ENCODE peak calls at places on chromosome X, in nine cellular contexts. H is thoracic aorta, A is BE2C, B is heart left ventricle, T is sigmoid colon, F is breast epithelium, C is tibial artery, X is upper lobe of left lung, Y is pancreas. S is an unnamed sample.

GRCh38 chrX:22666441-22666840 is 333.3 kb upstream of the DDX53 start:
- DNase-seq in H (no peak), A (peak; percentile 71), B (no peak), T (no peak), F (no peak), C (no peak), X (no peak), Y (no peak), S (no peak)

GRCh38 chrX:40514376-40514775 is 66.4 kb upstream of the ATP6AP2 start:
- DNase-seq in H (no peak), A (no peak), B (no peak), T (no peak), F (peak; percentile 19), C (no peak), X (no peak), Y (no peak), S (no peak)

GRCh38 chrX:107562482-107562881 is 65.8 kb upstream of the PRPS1 start:
- DNase-seq in H (no peak), A (no peak), B (no peak), T (no peak), F (no peak), C (no peak), X (no peak), Y (no peak), S (no peak)

GRCh38 chrX:111040377-111041017 is 55.5 kb upstream of the PAK3 start:
- DNase-seq in H (no peak), A (no peak), B (no peak), T (no peak), F (no peak), C (no peak), X (no peak), Y (no peak), S (no peak)

GRCh38 chrX:27555514-27555913 is 34.6 kb upstream of the DCAF8L2 start:
- DNase-seq in H (no peak), A (peak; percentile 5), B (no peak), T (no peak), F (no peak), C (no peak), X (no peak), Y (no peak), S (no peak)

GRCh38 chrX:136147966-136148365 is 633 bp downstream of the FHL1 start:
- DNase-seq in H (no peak), A (peak; percentile 21), B (peak; percentile 45), T (peak; percentile 74), F (no peak), C (no peak), X (no peak), Y (no peak), S (no peak)

GRCh38 chrX:45540181-45540580 is 339.5 kb upstream of the DIPK2B start:
- DNase-seq in H (no peak), A (no peak), B (no peak), T (no peak), F (no peak), C (no peak), X (no peak), Y (no peak), S (no peak)

GRCh38 chrX:132292753-132293152 is 73.5 kb upstream of the RAP2C start:
- DNase-seq in H (no peak), A (peak; percentile 19), B (no peak), T (no peak), F (no peak), C (no peak), X (no peak), Y (peak; percentile 33), S (peak; percentile 26)

GRCh38 chrX:118594697-118595420 is 99.2 kb downstream of the DOCK11 start:
- DNase-seq in H (no peak), A (no peak), B (no peak), T (no peak), F (no peak), C (no peak), X (no peak), Y (no peak), S (no peak)

GRCh38 chrX:49165901-49166881 is 3.6 kb downstream of the MAGIX start:
- DNase-seq in H (no peak), A (peak; percentile 89), B (peak; percentile 88), T (peak; percentile 93), F (peak; percentile 83), C (peak; percentile 74), X (peak; percentile 89), Y (peak; percentile 72), S (peak; percentile 68)

GRCh38 chrX:54087661-54088060 is 43.4 kb upstream of the PHF8 start:
- DNase-seq in H (no peak), A (peak; percentile 67), B (no peak), T (no peak), F (no peak), C (no peak), X (no peak), Y (no peak), S (no peak)

GRCh38 chrX:45485682-45486081 is 285.0 kb upstream of the DIPK2B start:
- DNase-seq in H (no peak), A (no peak), B (no peak), T (no peak), F (no peak), C (no peak), X (no peak), Y (no peak), S (no peak)

GRCh38 chrX:129235903-129236302 is 287.4 kb downstream of the SMARCA1 start:
- DNase-seq in H (no peak), A (no peak), B (no peak), T (no peak), F (no peak), C (no peak), X (no peak), Y (no peak), S (no peak)

GRCh38 chrX:125998432-125998831 is 167.7 kb downstream of the DCAF12L2 start:
- DNase-seq in H (no peak), A (no peak), B (no peak), T (no peak), F (no peak), C (no peak), X (no peak), Y (no peak), S (no peak)

GRCh38 chrX:25860322-25860721 is 277.8 kb upstream of the MAGEB18 start:
- DNase-seq in H (no peak), A (no peak), B (no peak), T (peak; percentile 62), F (no peak), C (no peak), X (no peak), Y (no peak), S (no peak)

GRCh38 chrX:78979789-78980464 is 34.7 kb downstream of the P2RY10 start:
- DNase-seq in H (no peak), A (no peak), B (no peak), T (no peak), F (no peak), C (no peak), X (no peak), Y (no peak), S (no peak)

DNA sequence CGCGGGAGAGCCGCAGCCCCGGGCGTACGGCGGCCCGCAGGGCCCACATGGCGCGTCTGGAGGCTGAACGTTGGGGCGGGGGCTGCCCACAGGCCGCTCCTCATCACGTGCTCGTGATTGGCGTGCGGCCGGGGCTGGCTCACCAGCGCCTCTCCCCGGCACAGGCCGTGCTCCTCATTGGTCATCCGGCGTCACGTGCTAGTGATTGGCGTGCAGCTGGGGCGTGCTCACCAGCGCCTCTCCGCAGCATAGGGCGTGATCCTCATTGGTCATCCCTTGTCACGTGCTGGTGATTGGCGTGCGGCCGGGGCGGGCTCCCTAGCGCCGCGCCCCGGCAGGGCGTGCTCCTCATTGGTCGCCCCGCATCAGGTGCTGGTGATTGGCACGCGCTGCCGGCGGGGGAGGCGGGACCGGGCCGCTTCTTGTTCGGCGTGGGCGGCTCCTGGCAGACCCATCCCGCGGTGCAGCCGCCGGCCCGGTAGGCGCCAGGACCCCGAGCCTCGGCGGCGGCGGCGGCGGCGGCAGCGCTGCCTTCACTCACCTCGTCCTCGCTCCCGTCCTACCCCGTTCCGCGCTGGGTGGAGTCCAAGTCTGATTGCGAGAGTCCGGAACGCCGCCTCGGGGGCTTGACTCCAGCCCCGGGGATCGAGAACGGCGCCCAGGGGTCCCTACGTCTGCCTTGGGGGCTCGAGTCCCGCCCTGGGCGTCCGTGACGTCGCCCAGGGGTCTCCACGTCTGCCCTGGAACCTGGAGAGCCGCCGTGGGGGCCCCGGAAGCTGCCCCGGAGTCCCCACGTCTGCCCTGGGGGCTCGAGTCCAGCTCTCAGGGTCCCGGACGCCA is at the start of gene GTPBP6:
- DNase-seq in H (peak; percentile 99), A (peak; percentile 95), B (peak; percentile 100), T (peak; percentile 100), F (peak; percentile 100), C (peak; percentile 99), X (peak; percentile 100), Y (peak; percentile 100), S (peak; percentile 99)
- TF ChIP-seq CTCF in H (no peak), A (no peak), B (peak; percentile 0), T (no peak), F (no peak), C (no peak), X (peak; percentile 47), Y (peak; percentile 7), S (no peak)

GRCh38 chrX:154734101-154734781 is 16.6 kb downstream of the GAB3 start:
- DNase-seq in H (no peak), A (no peak), B (peak; percentile 65), T (no peak), F (peak; percentile 40), C (peak; percentile 46), X (no peak), Y (no peak), S (peak; percentile 70)

GRCh38 chrX:154732421-154733071 is 18.3 kb downstream of the GAB3 start:
- DNase-seq in H (no peak), A (no peak), B (no peak), T (no peak), F (no peak), C (no peak), X (no peak), Y (no peak), S (no peak)

GRCh38 chrX:154733072-154733425 is 17.8 kb downstream of the GAB3 start:
- DNase-seq in H (no peak), A (no peak), B (no peak), T (no peak), F (no peak), C (no peak), X (no peak), Y (no peak), S (no peak)

GRCh38 chrX:154738013-154738738 is 12.7 kb downstream of the GAB3 start:
- DNase-seq in H (no peak), A (no peak), B (peak; percentile 83), T (peak; percentile 86), F (no peak), C (peak; percentile 45), X (no peak), Y (no peak), S (peak; percentile 33)

GRCh38 chrX:154735695-154736393 is 15.0 kb downstream of the GAB3 start:
- DNase-seq in H (no peak), A (no peak), B (peak; percentile 86), T (peak; percentile 84), F (no peak), C (peak; percentile 29), X (no peak), Y (no peak), S (no peak)
- H3K4me1 ChIP-seq in H (peaks cover 72% of the 10 kb centered on the region), A (no peaks in the 10 kb centered on the region), B (peaks cover 84% of the 10 kb centered on the region), T (peaks cover 62% of the 10 kb centered on the region), F (no peaks in the 10 kb centered on the region), C (peaks cover 28% of the 10 kb centered on the region), X (peaks cover 73% of the 10 kb centered on the region), Y (no peaks in the 10 kb centered on the region), S (peaks cover 84% of the 10 kb centered on the region)

GRCh38 chrX:65407157-65407626 is 127.4 kb downstream of the LAS1L start:
- DNase-seq in H (no peak), A (no peak), B (no peak), T (no peak), F (no peak), C (no peak), X (peak; percentile 59), Y (no peak), S (no peak)
- H3K4me3 ChIP-seq in H (peak overlapping the region; percentile 39), A (no peak overlapping the region), B (no peak overlapping the region), T (peak overlapping the region; percentile 35), F (peak overlapping the region; percentile 0), C (peak overlapping the region; percentile 30), X (no peak overlapping the region), Y (no peak overlapping the region), S (no peak overlapping the region)

GRCh38 chrX:124211312-124211942 is 121.0 kb upstream of the TEX13D start:
- DNase-seq in H (no peak), A (no peak), B (no peak), T (no peak), F (no peak), C (no peak), X (no peak), Y (no peak), S (no peak)
- TF ChIP-seq CTCF in H (peak; percentile 24), A (peak; percentile 59), B (peak; percentile 41), T (peak; percentile 15), F (no peak), C (peak; percentile 39), X (peak; percentile 42), Y (peak; percentile 28), S (peak; percentile 60)

S was measured in CD8-positive, alpha-beta T cell.